ENCODE peak calls at places on chromosomes 6 and 20, in four cellular contexts. One of them, this sample, is unnamed.

GRCh38 chr6:148885920-148886845 is 139.4 kb downstream of the UST start:
- DNase-seq in SJSA1: peak
- DNase-seq in T follicular helper cell: no peak
- DNase-seq in activated naive CD8-positive, alpha-beta T cell treated with anti-CD3 and anti-CD28 coated beads, Interleukin-2, amount 50 U/mL, for 24 hours: no peak
- DNase-seq in this sample: no peak

GRCh38 chr20:41078329-41078728 is 49.7 kb downstream of the TOP1 start:
- DNase-seq in T follicular helper cell: no peak
- DNase-seq in activated naive CD8-positive, alpha-beta T cell treated with anti-CD3 and anti-CD28 coated beads, Interleukin-2, amount 50 U/mL, for 24 hours: no peak
- DNase-seq in SJSA1: peak
- DNase-seq in this sample: no peak

GRCh38 chr20:9112541-9113515 is 43.9 kb downstream of the PLCB4 start:
- DNase-seq in activated naive CD8-positive, alpha-beta T cell treated with anti-CD3 and anti-CD28 coated beads, Interleukin-2, amount 50 U/mL, for 24 hours: no peak
- DNase-seq in SJSA1: peak
- DNase-seq in T follicular helper cell: no peak
- DNase-seq in this sample: no peak

GRCh38 chr6:62390413-62390812 is 104.4 kb upstream of the KHDRBS2 start:
- DNase-seq in T follicular helper cell: no peak
- DNase-seq in activated naive CD8-positive, alpha-beta T cell treated with anti-CD3 and anti-CD28 coated beads, Interleukin-2, amount 50 U/mL, for 24 hours: no peak
- DNase-seq in SJSA1: no peak
- DNase-seq in this sample: no peak

GRCh38 chr20:44961868-44962267 is 1.7 kb upstream of the TOMM34 start:
- DNase-seq in activated naive CD8-positive, alpha-beta T cell treated with anti-CD3 and anti-CD28 coated beads, Interleukin-2, amount 50 U/mL, for 24 hours: no peak
- DNase-seq in SJSA1: no peak
- DNase-seq in T follicular helper cell: no peak
- DNase-seq in this sample: no peak

GRCh38 chr6:159681104-159681503 is 11.9 kb downstream of the SOD2 start:
- DNase-seq in T follicular helper cell: no peak
- DNase-seq in activated naive CD8-positive, alpha-beta T cell treated with anti-CD3 and anti-CD28 coated beads, Interleukin-2, amount 50 U/mL, for 24 hours: no peak
- DNase-seq in SJSA1: no peak
- DNase-seq in this sample: no peak

GRCh38 chr6:167341038-167341613 is 16.2 kb downstream of the TTLL2 start:
- DNase-seq in activated naive CD8-positive, alpha-beta T cell treated with anti-CD3 and anti-CD28 coated beads, Interleukin-2, amount 50 U/mL, for 24 hours: no peak
- DNase-seq in SJSA1: peak
- DNase-seq in T follicular helper cell: no peak
- DNase-seq in this sample: no peak

GRCh38 chr6:119523546-119523945 is 174.0 kb upstream of the MAN1A1 start:
- DNase-seq in T follicular helper cell: no peak
- DNase-seq in SJSA1: no peak
- DNase-seq in activated naive CD8-positive, alpha-beta T cell treated with anti-CD3 and anti-CD28 coated beads, Interleukin-2, amount 50 U/mL, for 24 hours: no peak
- DNase-seq in this sample: no peak

GRCh38 chr20:23242104-23242503 is 108.5 kb upstream of the NXT1 start:
- DNase-seq in SJSA1: no peak
- DNase-seq in T follicular helper cell: no peak
- DNase-seq in activated naive CD8-positive, alpha-beta T cell treated with anti-CD3 and anti-CD28 coated beads, Interleukin-2, amount 50 U/mL, for 24 hours: no peak
- DNase-seq in this sample: no peak

GRCh38 chr6:101401792-101402617 is 8.5 kb downstream of the GRIK2 start:
- DNase-seq in activated naive CD8-positive, alpha-beta T cell treated with anti-CD3 and anti-CD28 coated beads, Interleukin-2, amount 50 U/mL, for 24 hours: no peak
- DNase-seq in T follicular helper cell: no peak
- DNase-seq in SJSA1: no peak
- DNase-seq in this sample: no peak

GRCh38 chr20:8803065-8803464 is 265.8 kb upstream of the PLCB4 start:
- DNase-seq in SJSA1: no peak
- DNase-seq in activated naive CD8-positive, alpha-beta T cell treated with anti-CD3 and anti-CD28 coated beads, Interleukin-2, amount 50 U/mL, for 24 hours: no peak
- DNase-seq in T follicular helper cell: no peak
- DNase-seq in this sample: no peak

GRCh38 chr6:168999392-168999791 is 254.3 kb downstream of the THBS2 start:
- DNase-seq in SJSA1: no peak
- DNase-seq in activated naive CD8-positive, alpha-beta T cell treated with anti-CD3 and anti-CD28 coated beads, Interleukin-2, amount 50 U/mL, for 24 hours: no peak
- DNase-seq in T follicular helper cell: no peak
- DNase-seq in this sample: no peak

GRCh38 chr6:110939429-110939828 is 19.1 kb upstream of the GTF3C6 start:
- DNase-seq in SJSA1: no peak
- DNase-seq in T follicular helper cell: no peak
- DNase-seq in activated naive CD8-positive, alpha-beta T cell treated with anti-CD3 and anti-CD28 coated beads, Interleukin-2, amount 50 U/mL, for 24 hours: no peak
- DNase-seq in this sample: no peak

GRCh38 chr6:151757506-151757955 is 50.0 kb upstream of the ESR1 start:
- DNase-seq in SJSA1: no peak
- DNase-seq in activated naive CD8-positive, alpha-beta T cell treated with anti-CD3 and anti-CD28 coated beads, Interleukin-2, amount 50 U/mL, for 24 hours: no peak
- DNase-seq in T follicular helper cell: no peak
- DNase-seq in this sample: no peak

GRCh38 chr6:156752666-156753301 is 24.4 kb upstream of the ARID1B start:
- DNase-seq in SJSA1: no peak
- DNase-seq in T follicular helper cell: no peak
- DNase-seq in activated naive CD8-positive, alpha-beta T cell treated with anti-CD3 and anti-CD28 coated beads, Interleukin-2, amount 50 U/mL, for 24 hours: no peak
- DNase-seq in this sample: peak

GRCh38 chr20:16844406-16844805 is 96.2 kb downstream of the OTOR start:
- DNase-seq in T follicular helper cell: no peak
- DNase-seq in SJSA1: no peak
- DNase-seq in activated naive CD8-positive, alpha-beta T cell treated with anti-CD3 and anti-CD28 coated beads, Interleukin-2, amount 50 U/mL, for 24 hours: no peak
- DNase-seq in this sample: no peak

GRCh38 chr6:142902636-142903053 is 42.3 kb downstream of the HIVEP2 start:
- DNase-seq in activated naive CD8-positive, alpha-beta T cell treated with anti-CD3 and anti-CD28 coated beads, Interleukin-2, amount 50 U/mL, for 24 hours: peak
- DNase-seq in T follicular helper cell: peak
- DNase-seq in SJSA1: peak
- DNase-seq in this sample: peak

GRCh38 chr20:60966031-60966430 is 286.0 kb upstream of the CDH4 start:
- DNase-seq in T follicular helper cell: no peak
- DNase-seq in SJSA1: no peak
- DNase-seq in activated naive CD8-positive, alpha-beta T cell treated with anti-CD3 and anti-CD28 coated beads, Interleukin-2, amount 50 U/mL, for 24 hours: no peak
- DNase-seq in this sample: no peak

GRCh38 chr6:161443868-161444267 is 170.0 kb upstream of the AGPAT4 start:
- DNase-seq in SJSA1: no peak
- DNase-seq in activated naive CD8-positive, alpha-beta T cell treated with anti-CD3 and anti-CD28 coated beads, Interleukin-2, amount 50 U/mL, for 24 hours: no peak
- DNase-seq in T follicular helper cell: no peak
- DNase-seq in this sample: no peak

GRCh38 chr6:7561153-7561964 is 19.9 kb downstream of the DSP start:
- DNase-seq in SJSA1: no peak
- DNase-seq in activated naive CD8-positive, alpha-beta T cell treated with anti-CD3 and anti-CD28 coated beads, Interleukin-2, amount 50 U/mL, for 24 hours: no peak
- DNase-seq in T follicular helper cell: no peak
- DNase-seq in this sample: no peak

GRCh38 chr6:39926668-39927067 is 7.6 kb downstream of the MOCS1 start:
- DNase-seq in activated naive CD8-positive, alpha-beta T cell treated with anti-CD3 and anti-CD28 coated beads, Interleukin-2, amount 50 U/mL, for 24 hours: no peak
- DNase-seq in T follicular helper cell: no peak
- DNase-seq in SJSA1: no peak
- DNase-seq in this sample: no peak

This sample was measured in naive thymus-derived CD8-positive, alpha-beta T cell.